ENCODE peak calls at places on chromosomes 6 and 20, in four cellular contexts. One of them, this sample, is unnamed.

GRCh38 chr6:158398252-158399024 is 86.2 kb downstream of the TULP4 start:
- DNase-seq in SK-N-SH: no peak
- DNase-seq in GM12878: no peak
- DNase-seq in K562: no peak
- DNase-seq in this sample: no peak

GRCh38 chr20:33658510-33658909 is 3.6 kb upstream of the C20orf144 start:
- DNase-seq in SK-N-SH: peak; percentile 31
- DNase-seq in GM12878: no peak
- DNase-seq in K562: no peak
- DNase-seq in this sample: no peak

GRCh38 chr6:149592983-149593382 is 26.8 kb downstream of the GINM1 start:
- DNase-seq in GM12878: no peak
- DNase-seq in K562: no peak
- DNase-seq in SK-N-SH: no peak
- DNase-seq in this sample: no peak

GRCh38 chr6:163398104-163398503 is 16.4 kb upstream of the QKI start:
- DNase-seq in K562: no peak
- DNase-seq in SK-N-SH: no peak
- DNase-seq in GM12878: no peak
- DNase-seq in this sample: no peak

GRCh38 chr6:132749111-132749510 is 8.6 kb downstream of the VNN2 start:
- DNase-seq in K562: no peak
- DNase-seq in GM12878: no peak
- DNase-seq in SK-N-SH: no peak
- DNase-seq in this sample: no peak

GRCh38 chr6:75748743-75749538 is at the start of gene MYO6:
- DNase-seq in GM12878: no peak
- DNase-seq in SK-N-SH: peak; percentile 92
- DNase-seq in K562: peak; percentile 75
- DNase-seq in this sample: peak; percentile 74

GRCh38 chr6:31356216-31356945 is 598 bp downstream of the HLA-B start:
- DNase-seq in SK-N-SH: peak; percentile 20
- DNase-seq in GM12878: no peak
- DNase-seq in K562: no peak
- DNase-seq in this sample: no peak

GRCh38 chr20:57892471-57892870 is 182.7 kb upstream of the PMEPA1 start:
- DNase-seq in SK-N-SH: no peak
- DNase-seq in GM12878: no peak
- DNase-seq in K562: no peak
- DNase-seq in this sample: no peak

GRCh38 chr6:142693446-142693845 is 251.5 kb downstream of the HIVEP2 start:
- DNase-seq in SK-N-SH: no peak
- DNase-seq in K562: no peak
- DNase-seq in GM12878: no peak
- DNase-seq in this sample: no peak

GRCh38 chr6:162416845-162417537 is 310.6 kb downstream of the PRKN start:
- DNase-seq in SK-N-SH: peak; percentile 67
- DNase-seq in K562: no peak
- DNase-seq in GM12878: no peak
- DNase-seq in this sample: no peak

DNA sequence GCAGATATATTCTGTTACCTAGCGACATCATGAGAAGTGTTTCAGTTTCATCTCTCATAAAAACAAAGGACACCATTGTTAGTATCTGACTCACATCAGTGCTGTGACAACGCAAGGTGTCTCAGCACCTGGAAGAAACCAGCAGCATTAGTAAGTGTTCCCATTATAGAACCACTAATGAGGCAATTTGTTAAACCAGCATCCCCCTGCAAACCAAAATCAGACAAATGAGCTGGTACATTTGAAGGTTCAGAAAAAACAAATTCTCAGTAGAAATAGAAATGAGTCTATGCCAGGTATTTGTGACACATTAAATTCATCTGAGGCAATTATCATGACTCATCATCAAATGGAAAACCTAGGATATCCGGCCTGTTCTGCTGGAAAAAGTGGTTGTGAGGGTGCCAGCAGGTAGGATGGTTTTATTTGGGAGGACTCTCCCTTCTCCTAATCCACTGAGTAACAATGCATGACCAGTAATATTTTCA is 151.7 kb downstream of the TMEM200A start:
- DNase-seq in SK-N-SH: no peak
- DNase-seq in K562: no peak
- DNase-seq in GM12878: peak; percentile 76
- DNase-seq in this sample: no peak
- TF ChIP-seq FOXM1 in SK-N-SH: no peak
- TF ChIP-seq FOXM1 in K562: no peak
- TF ChIP-seq FOXM1 in GM12878: peak; percentile 83
- TF ChIP-seq FOXM1 in this sample: no peak

GRCh38 chr6:138572200-138572875 is 73.0 kb upstream of the NHSL1 start:
- DNase-seq in K562: no peak
- DNase-seq in SK-N-SH: no peak
- DNase-seq in GM12878: no peak
- DNase-seq in this sample: peak; percentile 91
- TF ChIP-seq FOXM1 in K562: no peak
- TF ChIP-seq FOXM1 in SK-N-SH: no peak
- TF ChIP-seq FOXM1 in GM12878: no peak
- TF ChIP-seq FOXM1 in this sample: no peak

GRCh38 chr20:46638367-46639274 is 12.6 kb downstream of the SLC13A3 start:
- DNase-seq in SK-N-SH: no peak
- DNase-seq in GM12878: no peak
- DNase-seq in K562: no peak
- DNase-seq in this sample: no peak
- TF ChIP-seq FOXM1 in SK-N-SH: no peak
- TF ChIP-seq FOXM1 in GM12878: no peak
- TF ChIP-seq FOXM1 in K562: no peak
- TF ChIP-seq FOXM1 in this sample: no peak

GRCh38 chr6:69265090-69265489 is 531.7 kb downstream of the LMBRD1 start:
- DNase-seq in K562: no peak
- DNase-seq in GM12878: no peak
- DNase-seq in SK-N-SH: no peak
- DNase-seq in this sample: no peak

DNA sequence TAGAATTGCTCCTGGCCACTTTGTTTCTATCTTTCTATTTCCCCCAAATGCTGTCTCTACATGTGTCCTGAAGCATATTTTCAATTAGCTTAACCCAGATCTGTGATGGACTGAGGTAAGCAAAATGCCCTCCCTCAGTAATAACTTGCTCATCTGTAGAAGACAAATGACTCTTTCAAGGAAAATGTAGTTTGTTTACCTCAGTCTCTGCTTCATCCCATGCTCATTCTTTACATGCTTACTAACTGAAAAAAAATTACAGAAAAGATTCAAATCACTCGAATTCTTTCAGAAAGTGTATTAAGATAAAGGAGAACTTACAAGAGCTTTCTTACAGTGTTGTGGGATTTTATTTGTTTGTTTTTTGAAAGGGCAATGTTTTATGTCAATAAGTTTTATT is 531.1 kb downstream of the LMBRD1 start:
- DNase-seq in SK-N-SH: no peak
- DNase-seq in GM12878: no peak
- DNase-seq in K562: no peak
- DNase-seq in this sample: no peak
- TF ChIP-seq FOXM1 in SK-N-SH: no peak
- TF ChIP-seq FOXM1 in GM12878: no peak
- TF ChIP-seq FOXM1 in K562: no peak
- TF ChIP-seq FOXM1 in this sample: no peak

GRCh38 chr20:43507150-43508080 is at the start of gene L3MBTL1:
- DNase-seq in SK-N-SH: peak; percentile 96
- DNase-seq in K562: peak; percentile 92
- DNase-seq in GM12878: no peak
- DNase-seq in this sample: peak; percentile 68
- TF ChIP-seq FOXM1 in SK-N-SH: no peak
- TF ChIP-seq FOXM1 in K562: no peak
- TF ChIP-seq FOXM1 in GM12878: no peak
- TF ChIP-seq FOXM1 in this sample: no peak

GRCh38 chr6:147930743-147931142 is 411.9 kb upstream of the SASH1 start:
- DNase-seq in GM12878: no peak
- DNase-seq in K562: no peak
- DNase-seq in SK-N-SH: no peak
- DNase-seq in this sample: no peak
- TF ChIP-seq FOXM1 in GM12878: no peak
- TF ChIP-seq FOXM1 in K562: no peak
- TF ChIP-seq FOXM1 in SK-N-SH: no peak
- TF ChIP-seq FOXM1 in this sample: no peak

DNA sequence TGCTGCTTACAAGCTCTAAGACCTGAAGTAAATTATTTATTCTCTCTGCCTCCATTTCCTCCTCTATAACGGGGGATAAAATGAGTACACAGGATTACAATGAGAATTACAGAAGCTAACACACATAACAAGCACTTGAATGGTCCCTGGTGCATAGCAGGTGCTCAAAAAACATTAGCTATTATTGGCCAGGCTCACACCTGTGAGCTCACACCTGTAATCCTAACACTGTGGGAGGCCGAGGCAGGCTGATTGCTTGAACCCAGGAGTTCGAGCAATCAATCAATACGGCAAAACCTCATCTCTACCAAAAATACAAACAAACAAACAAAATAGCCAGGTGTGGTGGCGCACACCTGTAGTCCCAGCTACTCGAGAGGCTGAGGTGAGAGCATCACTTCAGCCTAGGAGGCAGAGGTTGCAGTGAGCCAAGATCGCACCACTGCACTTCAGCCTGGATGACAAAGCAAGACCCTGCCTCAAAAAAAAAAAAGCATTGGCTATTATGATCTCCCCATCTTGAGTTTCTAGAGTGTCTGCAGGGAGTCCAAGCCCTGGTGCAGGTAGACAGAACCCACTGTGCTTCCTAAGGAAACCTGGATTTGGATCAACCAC is 68.1 kb downstream of the PREX1 start:
- DNase-seq in K562: no peak
- DNase-seq in GM12878: no peak
- DNase-seq in SK-N-SH: no peak
- DNase-seq in this sample: no peak
- TF ChIP-seq FOXM1 in K562: no peak
- TF ChIP-seq FOXM1 in GM12878: peak; percentile 12
- TF ChIP-seq FOXM1 in SK-N-SH: no peak
- TF ChIP-seq FOXM1 in this sample: no peak